ENCODE peak calls at places on chromosome 6, in six cellular contexts. Y is WTC11; I is AG08396; M is AG09319; S is stimulated activated effector memory CD8-positive, alpha-beta T cell treated with anti-CD3 and anti-CD28 coated beads, Interleukin-12 subunit alpha, Interleukin-12 subunit beta, amount 100 ng/mL, for 72 hours; X is EL. O is an unnamed sample.

GRCh38 chr6:113512581-113512980 is 344.6 kb upstream of the MARCKS start:
- DNase-seq in Y (no peak), I (no peak), M (no peak), S (no peak), X (no peak), O (no peak)

GRCh38 chr6:139135578-139136545 is 982 bp downstream of the HECA start:
- DNase-seq in Y (peak), I (peak), M (no peak), S (peak), X (peak), O (peak)

GRCh38 chr6:31175961-31176360 is 5.5 kb upstream of the POU5F1 start:
- DNase-seq in Y (no peak), I (peak), M (no peak), S (no peak), X (peak), O (peak)

GRCh38 chr6:117733341-117733740 is 58.1 kb downstream of the NUS1 start:
- DNase-seq in Y (no peak), I (no peak), M (no peak), S (no peak), X (no peak), O (no peak)

GRCh38 chr6:127937102-127937501 is 36.2 kb upstream of the THEMIS start:
- DNase-seq in Y (no peak), I (no peak), M (no peak), S (no peak), X (no peak), O (no peak)

GRCh38 chr6:135328136-135328535 is 147.0 kb downstream of the MYB start:
- DNase-seq in Y (no peak), I (no peak), M (no peak), S (no peak), X (no peak), O (no peak)

GRCh38 chr6:85436408-85436807 is 13.5 kb upstream of the NT5E start:
- DNase-seq in Y (no peak), I (no peak), M (peak), S (no peak), X (peak), O (no peak)

GRCh38 chr6:131998255-131998982 is 47.2 kb upstream of the CCN2 start:
- DNase-seq in Y (no peak), I (peak), M (no peak), S (no peak), X (no peak), O (no peak)

GRCh38 chr6:1024587-1024986 is 287.3 kb upstream of the FOXQ1 start:
- DNase-seq in Y (no peak), I (peak), M (peak), S (no peak), X (peak), O (peak)

GRCh38 chr6:39236742-39237141 is 7.5 kb upstream of the KCNK5 start:
- DNase-seq in Y (no peak), I (no peak), M (no peak), S (no peak), X (no peak), O (no peak)